ENCODE peak calls at places on chromosomes 13 and 19, in five cellular contexts. One of them, this sample, is unnamed.

GRCh38 chr19:33390120-33390907 is 16.8 kb downstream of the CEBPG start:
- DNase-seq in hypothalamus: peak
- DNase-seq in activated T-helper 9 cell treated with anti-CD3 and anti-CD28 coated beads, Interleukin-2, amount 50 U/mL, for 16 hours: no peak
- DNase-seq in endothelial cell: no peak
- DNase-seq in type B pancreatic cell: no peak
- DNase-seq in this sample: no peak

GRCh38 chr13:40292108-40292507 is 374.3 kb downstream of the FOXO1 start:
- DNase-seq in hypothalamus: no peak
- DNase-seq in activated T-helper 9 cell treated with anti-CD3 and anti-CD28 coated beads, Interleukin-2, amount 50 U/mL, for 16 hours: no peak
- DNase-seq in endothelial cell: no peak
- DNase-seq in type B pancreatic cell: no peak
- DNase-seq in this sample: no peak

GRCh38 chr19:54851353-54851752 is 1.1 kb downstream of the KIR3DL2 start:
- DNase-seq in hypothalamus: no peak
- DNase-seq in activated T-helper 9 cell treated with anti-CD3 and anti-CD28 coated beads, Interleukin-2, amount 50 U/mL, for 16 hours: no peak
- DNase-seq in endothelial cell: no peak
- DNase-seq in type B pancreatic cell: no peak
- DNase-seq in this sample: no peak

GRCh38 chr19:13146763-13147563 is 3.2 kb downstream of the STX10 start:
- DNase-seq in hypothalamus: no peak
- DNase-seq in activated T-helper 9 cell treated with anti-CD3 and anti-CD28 coated beads, Interleukin-2, amount 50 U/mL, for 16 hours: no peak
- DNase-seq in endothelial cell: no peak
- DNase-seq in type B pancreatic cell: no peak
- DNase-seq in this sample: no peak

GRCh38 chr13:24360106-24360505 is 50.7 kb downstream of the C1QTNF9 start:
- DNase-seq in hypothalamus: no peak
- DNase-seq in activated T-helper 9 cell treated with anti-CD3 and anti-CD28 coated beads, Interleukin-2, amount 50 U/mL, for 16 hours: no peak
- DNase-seq in endothelial cell: no peak
- DNase-seq in type B pancreatic cell: no peak
- DNase-seq in this sample: no peak

GRCh38 chr19:11446652-11447301 is 11.3 kb downstream of the PRKCSH start:
- DNase-seq in hypothalamus: peak
- DNase-seq in activated T-helper 9 cell treated with anti-CD3 and anti-CD28 coated beads, Interleukin-2, amount 50 U/mL, for 16 hours: peak
- DNase-seq in endothelial cell: peak
- DNase-seq in type B pancreatic cell: no peak
- DNase-seq in this sample: peak

GRCh38 chr19:7874080-7874856 is at the start of gene PRR36:
- DNase-seq in hypothalamus: peak
- DNase-seq in activated T-helper 9 cell treated with anti-CD3 and anti-CD28 coated beads, Interleukin-2, amount 50 U/mL, for 16 hours: no peak
- DNase-seq in endothelial cell: peak
- DNase-seq in type B pancreatic cell: peak
- DNase-seq in this sample: no peak

GRCh38 chr13:20495087-20496023 is 30.3 kb downstream of the CRYL1 start:
- DNase-seq in hypothalamus: peak
- DNase-seq in activated T-helper 9 cell treated with anti-CD3 and anti-CD28 coated beads, Interleukin-2, amount 50 U/mL, for 16 hours: peak
- DNase-seq in endothelial cell: peak
- DNase-seq in type B pancreatic cell: no peak
- DNase-seq in this sample: peak

GRCh38 chr19:34480971-34481821 is at the start of gene WTIP:
- DNase-seq in hypothalamus: no peak
- DNase-seq in activated T-helper 9 cell treated with anti-CD3 and anti-CD28 coated beads, Interleukin-2, amount 50 U/mL, for 16 hours: no peak
- DNase-seq in endothelial cell: peak
- DNase-seq in type B pancreatic cell: peak
- DNase-seq in this sample: no peak

GRCh38 chr19:28563964-28564914 is 648.7 kb downstream of the UQCRFS1 start:
- DNase-seq in hypothalamus: no peak
- DNase-seq in activated T-helper 9 cell treated with anti-CD3 and anti-CD28 coated beads, Interleukin-2, amount 50 U/mL, for 16 hours: no peak
- DNase-seq in endothelial cell: no peak
- DNase-seq in type B pancreatic cell: no peak
- DNase-seq in this sample: no peak

GRCh38 chr13:22848539-22849052 is 332.2 kb upstream of the SGCG start:
- DNase-seq in hypothalamus: no peak
- DNase-seq in activated T-helper 9 cell treated with anti-CD3 and anti-CD28 coated beads, Interleukin-2, amount 50 U/mL, for 16 hours: no peak
- DNase-seq in endothelial cell: peak
- DNase-seq in type B pancreatic cell: no peak
- DNase-seq in this sample: no peak

GRCh38 chr19:7986321-7987083 is 18.9 kb downstream of the ELAVL1 start:
- DNase-seq in hypothalamus: no peak
- DNase-seq in activated T-helper 9 cell treated with anti-CD3 and anti-CD28 coated beads, Interleukin-2, amount 50 U/mL, for 16 hours: no peak
- DNase-seq in endothelial cell: no peak
- DNase-seq in type B pancreatic cell: no peak
- DNase-seq in this sample: no peak

GRCh38 chr19:44741841-44742352 is 6.6 kb upstream of the BCL3 start:
- DNase-seq in hypothalamus: peak
- DNase-seq in activated T-helper 9 cell treated with anti-CD3 and anti-CD28 coated beads, Interleukin-2, amount 50 U/mL, for 16 hours: no peak
- DNase-seq in endothelial cell: no peak
- DNase-seq in type B pancreatic cell: no peak
- DNase-seq in this sample: no peak

GRCh38 chr13:31346891-31347290 is 147.1 kb downstream of the B3GLCT start:
- DNase-seq in hypothalamus: no peak
- DNase-seq in activated T-helper 9 cell treated with anti-CD3 and anti-CD28 coated beads, Interleukin-2, amount 50 U/mL, for 16 hours: no peak
- DNase-seq in endothelial cell: no peak
- DNase-seq in type B pancreatic cell: no peak
- DNase-seq in this sample: no peak

This sample was measured in CD4-positive, alpha-beta T cell.